ENCODE peak calls at places on chromosomes 5 and 9, in nine cellular contexts. W, Z, Y, T, L, G, A, S and D are unnamed samples.
A peak's percentile ranks its signal among the peaks of the same experiment; 100 is the strongest.

GRCh38 chr9:100099722-100100042 is 639 bp downstream of the INVS start:
- DNase-seq in W (no peak), Z (no peak), Y (no peak), T (no peak), L (peak; percentile 23), G (peak; percentile 17), A (no peak), S (no peak), D (peak; percentile 19)

GRCh38 chr5:9361835-9362234 is 184.0 kb downstream of the SEMA5A start:
- DNase-seq in W (no peak), Z (peak; percentile 16), Y (peak; percentile 70), T (no peak), L (peak; percentile 7), G (peak; percentile 63), A (peak; percentile 75), S (peak; percentile 52), D (peak; percentile 72)

GRCh38 chr9:70220216-70220615 is 38.6 kb upstream of the SMC5 start:
- DNase-seq in W (no peak), Z (no peak), Y (no peak), T (no peak), L (no peak), G (no peak), A (no peak), S (no peak), D (no peak)

GRCh38 chr9:136117291-136118060 is 1.2 kb downstream of the TMEM250 start:
- DNase-seq in W (no peak), Z (no peak), Y (no peak), T (peak; percentile 44), L (peak; percentile 66), G (peak; percentile 64), A (peak; percentile 63), S (no peak), D (no peak)

GRCh38 chr5:94545870-94546625 is 72.4 kb downstream of the KIAA0825 start:
- DNase-seq in W (no peak), Z (no peak), Y (no peak), T (no peak), L (no peak), G (no peak), A (no peak), S (no peak), D (no peak)

GRCh38 chr5:30994926-30995325 is 198.6 kb upstream of the CDH6 start:
- DNase-seq in W (no peak), Z (no peak), Y (no peak), T (no peak), L (no peak), G (no peak), A (no peak), S (no peak), D (no peak)

GRCh38 chr9:116124472-116125040 is 29.0 kb upstream of the PAPPA start:
- DNase-seq in W (no peak), Z (no peak), Y (no peak), T (no peak), L (no peak), G (no peak), A (no peak), S (no peak), D (no peak)

GRCh38 chr5:158406884-158407790 is 548.2 kb upstream of the CLINT1 start:
- DNase-seq in W (no peak), Z (no peak), Y (no peak), T (no peak), L (no peak), G (no peak), A (no peak), S (no peak), D (no peak)

GRCh38 chr5:143134269-143134668 is 269.2 kb downstream of the NR3C1 start:
- DNase-seq in W (no peak), Z (no peak), Y (no peak), T (no peak), L (no peak), G (no peak), A (no peak), S (no peak), D (no peak)

GRCh38 chr5:6728011-6728794 is 15.0 kb downstream of the TENT4A start:
- DNase-seq in W (no peak), Z (peak; percentile 51), Y (no peak), T (no peak), L (peak; percentile 13), G (peak; percentile 35), A (peak; percentile 76), S (no peak), D (peak; percentile 79)

GRCh38 chr9:127449332-127449966 is 1.8 kb downstream of the RPL12 start:
- DNase-seq in W (no peak), Z (no peak), Y (no peak), T (no peak), L (no peak), G (no peak), A (no peak), S (no peak), D (no peak)

GRCh38 chr5:157564149-157564711 is 11.3 kb downstream of the ADAM19 start:
- DNase-seq in W (no peak), Z (no peak), Y (no peak), T (no peak), L (no peak), G (no peak), A (no peak), S (no peak), D (no peak)

GRCh38 chr9:119905706-119906105 is 536.5 kb upstream of the BRINP1 start:
- DNase-seq in W (no peak), Z (peak; percentile 93), Y (peak; percentile 87), T (no peak), L (no peak), G (no peak), A (no peak), S (no peak), D (no peak)

GRCh38 chr9:18796871-18797270 is 236.1 kb downstream of the SAXO1 start:
- DNase-seq in W (no peak), Z (no peak), Y (no peak), T (no peak), L (no peak), G (no peak), A (no peak), S (no peak), D (no peak)

GRCh38 chr5:91162534-91163381 is 220.4 kb downstream of the ARRDC3 start:
- DNase-seq in W (no peak), Z (no peak), Y (peak; percentile 48), T (peak; percentile 61), L (peak; percentile 65), G (peak; percentile 86), A (peak; percentile 66), S (peak; percentile 87), D (peak; percentile 50)

GRCh38 chr9:111825468-111826145 is 30.9 kb upstream of the SHOC1 start:
- DNase-seq in W (no peak), Z (no peak), Y (no peak), T (no peak), L (no peak), G (no peak), A (no peak), S (no peak), D (no peak)

GRCh38 chr5:17412760-17413671 is 85.0 kb upstream of the TAF11L2 start:
- DNase-seq in W (no peak), Z (no peak), Y (no peak), T (no peak), L (no peak), G (no peak), A (peak; percentile 18), S (no peak), D (no peak)

GRCh38 chr9:32399110-32399815 is 14.8 kb downstream of the ACO1 start:
- DNase-seq in W (no peak), Z (no peak), Y (no peak), T (no peak), L (no peak), G (no peak), A (no peak), S (no peak), D (no peak)